ENCODE peak calls at places on chromosomes 5 and 9, in eight cellular contexts. One of them, this sample, is unnamed.

GRCh38 chr9:125428515-125429467 is 167.2 kb downstream of the GAPVD1 start:
- DNase-seq in M059J: no peak
- DNase-seq in tibial nerve: no peak
- DNase-seq in osteocyte: no peak
- DNase-seq in left colon: no peak
- DNase-seq in brain microvascular endothelial cell: no peak
- DNase-seq in stimulated activated CD4-positive, alpha-beta T cell treated with anti-CD3 and anti-CD28 coated beads, TNF-alpha, amount 100 ng/mL, for 1 hour: no peak
- DNase-seq in neural progenitor cell: no peak
- DNase-seq in this sample: no peak

GRCh38 chr9:92707530-92707929 is 37.6 kb upstream of the IPPK start:
- DNase-seq in M059J: peak; percentile 15
- DNase-seq in tibial nerve: no peak
- DNase-seq in osteocyte: no peak
- DNase-seq in left colon: no peak
- DNase-seq in brain microvascular endothelial cell: no peak
- DNase-seq in stimulated activated CD4-positive, alpha-beta T cell treated with anti-CD3 and anti-CD28 coated beads, TNF-alpha, amount 100 ng/mL, for 1 hour: no peak
- DNase-seq in neural progenitor cell: no peak
- DNase-seq in this sample: no peak

GRCh38 chr5:175523292-175523691 is 44.9 kb downstream of the SFXN1 start:
- DNase-seq in M059J: no peak
- DNase-seq in tibial nerve: no peak
- DNase-seq in osteocyte: no peak
- DNase-seq in left colon: no peak
- DNase-seq in brain microvascular endothelial cell: no peak
- DNase-seq in stimulated activated CD4-positive, alpha-beta T cell treated with anti-CD3 and anti-CD28 coated beads, TNF-alpha, amount 100 ng/mL, for 1 hour: no peak
- DNase-seq in neural progenitor cell: no peak
- DNase-seq in this sample: no peak

GRCh38 chr5:133998807-133999206 is 6.0 kb downstream of the VDAC1 start:
- DNase-seq in M059J: no peak
- DNase-seq in tibial nerve: no peak
- DNase-seq in osteocyte: no peak
- DNase-seq in left colon: no peak
- DNase-seq in brain microvascular endothelial cell: no peak
- DNase-seq in stimulated activated CD4-positive, alpha-beta T cell treated with anti-CD3 and anti-CD28 coated beads, TNF-alpha, amount 100 ng/mL, for 1 hour: no peak
- DNase-seq in neural progenitor cell: no peak
- DNase-seq in this sample: no peak

GRCh38 chr5:74143724-74144330 is 496.7 kb downstream of the ENC1 start:
- DNase-seq in M059J: no peak
- DNase-seq in tibial nerve: no peak
- DNase-seq in osteocyte: no peak
- DNase-seq in left colon: peak; percentile 37
- DNase-seq in brain microvascular endothelial cell: no peak
- DNase-seq in stimulated activated CD4-positive, alpha-beta T cell treated with anti-CD3 and anti-CD28 coated beads, TNF-alpha, amount 100 ng/mL, for 1 hour: no peak
- DNase-seq in neural progenitor cell: no peak
- DNase-seq in this sample: no peak

GRCh38 chr5:139470821-139471300 is at the start of gene SMIM33:
- DNase-seq in M059J: no peak
- DNase-seq in tibial nerve: no peak
- DNase-seq in osteocyte: no peak
- DNase-seq in left colon: peak; percentile 78
- DNase-seq in brain microvascular endothelial cell: no peak
- DNase-seq in stimulated activated CD4-positive, alpha-beta T cell treated with anti-CD3 and anti-CD28 coated beads, TNF-alpha, amount 100 ng/mL, for 1 hour: no peak
- DNase-seq in neural progenitor cell: no peak
- DNase-seq in this sample: no peak

GRCh38 chr5:76642390-76643040 is 19.3 kb upstream of the F2RL2 start:
- DNase-seq in M059J: peak; percentile 16
- DNase-seq in tibial nerve: no peak
- DNase-seq in osteocyte: no peak
- DNase-seq in left colon: no peak
- DNase-seq in brain microvascular endothelial cell: peak; percentile 58
- DNase-seq in stimulated activated CD4-positive, alpha-beta T cell treated with anti-CD3 and anti-CD28 coated beads, TNF-alpha, amount 100 ng/mL, for 1 hour: no peak
- DNase-seq in neural progenitor cell: no peak
- DNase-seq in this sample: no peak

GRCh38 chr5:42632501-42632900 is 124.1 kb upstream of the CCDC152 start:
- DNase-seq in M059J: no peak
- DNase-seq in tibial nerve: no peak
- DNase-seq in osteocyte: no peak
- DNase-seq in left colon: no peak
- DNase-seq in brain microvascular endothelial cell: no peak
- DNase-seq in stimulated activated CD4-positive, alpha-beta T cell treated with anti-CD3 and anti-CD28 coated beads, TNF-alpha, amount 100 ng/mL, for 1 hour: no peak
- DNase-seq in neural progenitor cell: no peak
- DNase-seq in this sample: no peak

GRCh38 chr9:35711501-35712428 is 20.2 kb downstream of the TLN1 start:
- DNase-seq in M059J: no peak
- DNase-seq in tibial nerve: no peak
- DNase-seq in osteocyte: no peak
- DNase-seq in left colon: no peak
- DNase-seq in brain microvascular endothelial cell: no peak
- DNase-seq in stimulated activated CD4-positive, alpha-beta T cell treated with anti-CD3 and anti-CD28 coated beads, TNF-alpha, amount 100 ng/mL, for 1 hour: no peak
- DNase-seq in neural progenitor cell: no peak
- DNase-seq in this sample: no peak

GRCh38 chr9:83420486-83420885 is 117.7 kb downstream of the FRMD3 start:
- DNase-seq in M059J: no peak
- DNase-seq in tibial nerve: no peak
- DNase-seq in osteocyte: no peak
- DNase-seq in left colon: no peak
- DNase-seq in brain microvascular endothelial cell: no peak
- DNase-seq in stimulated activated CD4-positive, alpha-beta T cell treated with anti-CD3 and anti-CD28 coated beads, TNF-alpha, amount 100 ng/mL, for 1 hour: no peak
- DNase-seq in neural progenitor cell: no peak
- DNase-seq in this sample: no peak

GRCh38 chr9:113711251-113711650 is 164.9 kb upstream of the ZNF618 start:
- DNase-seq in M059J: no peak
- DNase-seq in tibial nerve: no peak
- DNase-seq in osteocyte: peak; percentile 46
- DNase-seq in left colon: no peak
- DNase-seq in brain microvascular endothelial cell: no peak
- DNase-seq in stimulated activated CD4-positive, alpha-beta T cell treated with anti-CD3 and anti-CD28 coated beads, TNF-alpha, amount 100 ng/mL, for 1 hour: no peak
- DNase-seq in neural progenitor cell: no peak
- DNase-seq in this sample: no peak

GRCh38 chr9:86795861-86796497 is 151.3 kb downstream of the GAS1 start:
- DNase-seq in M059J: no peak
- DNase-seq in tibial nerve: peak; percentile 65
- DNase-seq in osteocyte: no peak
- DNase-seq in left colon: peak; percentile 31
- DNase-seq in brain microvascular endothelial cell: peak; percentile 16
- DNase-seq in stimulated activated CD4-positive, alpha-beta T cell treated with anti-CD3 and anti-CD28 coated beads, TNF-alpha, amount 100 ng/mL, for 1 hour: no peak
- DNase-seq in neural progenitor cell: peak; percentile 48
- DNase-seq in this sample: no peak

GRCh38 chr5:9207820-9208418 is 338.0 kb downstream of the SEMA5A start:
- DNase-seq in M059J: peak; percentile 65
- DNase-seq in tibial nerve: peak; percentile 16
- DNase-seq in osteocyte: no peak
- DNase-seq in left colon: no peak
- DNase-seq in brain microvascular endothelial cell: no peak
- DNase-seq in stimulated activated CD4-positive, alpha-beta T cell treated with anti-CD3 and anti-CD28 coated beads, TNF-alpha, amount 100 ng/mL, for 1 hour: no peak
- DNase-seq in neural progenitor cell: peak; percentile 66
- DNase-seq in this sample: peak; percentile 66

GRCh38 chr9:93575706-93576295 is 583 bp upstream of the PHF2 start:
- DNase-seq in M059J: peak; percentile 54
- DNase-seq in tibial nerve: peak; percentile 49
- DNase-seq in osteocyte: peak; percentile 81
- DNase-seq in left colon: no peak
- DNase-seq in brain microvascular endothelial cell: no peak
- DNase-seq in stimulated activated CD4-positive, alpha-beta T cell treated with anti-CD3 and anti-CD28 coated beads, TNF-alpha, amount 100 ng/mL, for 1 hour: no peak
- DNase-seq in neural progenitor cell: peak; percentile 46
- DNase-seq in this sample: no peak

GRCh38 chr5:74085186-74085585 is 459.2 kb downstream of the ARHGEF28 start:
- DNase-seq in M059J: peak; percentile 41
- DNase-seq in tibial nerve: no peak
- DNase-seq in osteocyte: no peak
- DNase-seq in left colon: no peak
- DNase-seq in brain microvascular endothelial cell: no peak
- DNase-seq in stimulated activated CD4-positive, alpha-beta T cell treated with anti-CD3 and anti-CD28 coated beads, TNF-alpha, amount 100 ng/mL, for 1 hour: no peak
- DNase-seq in neural progenitor cell: no peak
- DNase-seq in this sample: no peak

GRCh38 chr5:98110270-98110669 is 663.2 kb upstream of the RGMB start:
- DNase-seq in M059J: peak; percentile 37
- DNase-seq in tibial nerve: no peak
- DNase-seq in osteocyte: no peak
- DNase-seq in left colon: no peak
- DNase-seq in brain microvascular endothelial cell: peak; percentile 90
- DNase-seq in stimulated activated CD4-positive, alpha-beta T cell treated with anti-CD3 and anti-CD28 coated beads, TNF-alpha, amount 100 ng/mL, for 1 hour: no peak
- DNase-seq in neural progenitor cell: no peak
- DNase-seq in this sample: no peak

GRCh38 chr5:145829708-145830361 is 5.3 kb downstream of the PRELID2 start:
- DNase-seq in M059J: peak; percentile 10
- DNase-seq in tibial nerve: no peak
- DNase-seq in osteocyte: no peak
- DNase-seq in left colon: no peak
- DNase-seq in brain microvascular endothelial cell: no peak
- DNase-seq in stimulated activated CD4-positive, alpha-beta T cell treated with anti-CD3 and anti-CD28 coated beads, TNF-alpha, amount 100 ng/mL, for 1 hour: no peak
- DNase-seq in neural progenitor cell: no peak
- DNase-seq in this sample: no peak

GRCh38 chr5:162268694-162269481 is 201.3 kb downstream of the GABRG2 start:
- DNase-seq in M059J: no peak
- DNase-seq in tibial nerve: no peak
- DNase-seq in osteocyte: no peak
- DNase-seq in left colon: no peak
- DNase-seq in brain microvascular endothelial cell: no peak
- DNase-seq in stimulated activated CD4-positive, alpha-beta T cell treated with anti-CD3 and anti-CD28 coated beads, TNF-alpha, amount 100 ng/mL, for 1 hour: no peak
- DNase-seq in neural progenitor cell: no peak
- DNase-seq in this sample: no peak

GRCh38 chr5:173474881-173475287 is 141.6 kb downstream of the BOD1 start:
- DNase-seq in M059J: peak; percentile 75
- DNase-seq in tibial nerve: no peak
- DNase-seq in osteocyte: no peak
- DNase-seq in left colon: no peak
- DNase-seq in brain microvascular endothelial cell: peak; percentile 60
- DNase-seq in stimulated activated CD4-positive, alpha-beta T cell treated with anti-CD3 and anti-CD28 coated beads, TNF-alpha, amount 100 ng/mL, for 1 hour: no peak
- DNase-seq in neural progenitor cell: no peak
- DNase-seq in this sample: no peak

GRCh38 chr5:140509898-140510297 is 37.6 kb upstream of the EIF4EBP3 start:
- DNase-seq in M059J: no peak
- DNase-seq in tibial nerve: no peak
- DNase-seq in osteocyte: no peak
- DNase-seq in left colon: no peak
- DNase-seq in brain microvascular endothelial cell: no peak
- DNase-seq in stimulated activated CD4-positive, alpha-beta T cell treated with anti-CD3 and anti-CD28 coated beads, TNF-alpha, amount 100 ng/mL, for 1 hour: no peak
- DNase-seq in neural progenitor cell: no peak
- DNase-seq in this sample: no peak

GRCh38 chr9:35706951-35707350 is 17.2 kb upstream of the TPM2 start:
- DNase-seq in M059J: no peak
- DNase-seq in tibial nerve: no peak
- DNase-seq in osteocyte: no peak
- DNase-seq in left colon: no peak
- DNase-seq in brain microvascular endothelial cell: no peak
- DNase-seq in stimulated activated CD4-positive, alpha-beta T cell treated with anti-CD3 and anti-CD28 coated beads, TNF-alpha, amount 100 ng/mL, for 1 hour: no peak
- DNase-seq in neural progenitor cell: no peak
- DNase-seq in this sample: no peak

GRCh38 chr5:131570757-131571156 is 64.3 kb downstream of the RAPGEF6 start:
- DNase-seq in M059J: no peak
- DNase-seq in tibial nerve: no peak
- DNase-seq in osteocyte: no peak
- DNase-seq in left colon: no peak
- DNase-seq in brain microvascular endothelial cell: no peak
- DNase-seq in stimulated activated CD4-positive, alpha-beta T cell treated with anti-CD3 and anti-CD28 coated beads, TNF-alpha, amount 100 ng/mL, for 1 hour: no peak
- DNase-seq in neural progenitor cell: no peak
- DNase-seq in this sample: no peak

GRCh38 chr5:72618699-72619098 is 111.5 kb upstream of the ZNF366 start:
- DNase-seq in M059J: no peak
- DNase-seq in tibial nerve: no peak
- DNase-seq in osteocyte: no peak
- DNase-seq in left colon: no peak
- DNase-seq in brain microvascular endothelial cell: no peak
- DNase-seq in stimulated activated CD4-positive, alpha-beta T cell treated with anti-CD3 and anti-CD28 coated beads, TNF-alpha, amount 100 ng/mL, for 1 hour: no peak
- DNase-seq in neural progenitor cell: no peak
- DNase-seq in this sample: peak; percentile 18

GRCh38 chr9:134620751-134621557 is 20.6 kb upstream of the COL5A1 start:
- DNase-seq in M059J: peak; percentile 39
- DNase-seq in tibial nerve: no peak
- DNase-seq in osteocyte: peak; percentile 77
- DNase-seq in left colon: peak; percentile 5
- DNase-seq in brain microvascular endothelial cell: no peak
- DNase-seq in stimulated activated CD4-positive, alpha-beta T cell treated with anti-CD3 and anti-CD28 coated beads, TNF-alpha, amount 100 ng/mL, for 1 hour: no peak
- DNase-seq in neural progenitor cell: no peak
- DNase-seq in this sample: no peak

GRCh38 chr5:132059043-132059695 is 1.3 kb upstream of the IL3 start:
- DNase-seq in M059J: no peak
- DNase-seq in tibial nerve: no peak
- DNase-seq in osteocyte: peak; percentile 77
- DNase-seq in left colon: no peak
- DNase-seq in brain microvascular endothelial cell: no peak
- DNase-seq in stimulated activated CD4-positive, alpha-beta T cell treated with anti-CD3 and anti-CD28 coated beads, TNF-alpha, amount 100 ng/mL, for 1 hour: no peak
- DNase-seq in neural progenitor cell: no peak
- DNase-seq in this sample: no peak

GRCh38 chr5:74186351-74187315 is 453.9 kb downstream of the ENC1 start:
- DNase-seq in M059J: peak; percentile 50
- DNase-seq in tibial nerve: no peak
- DNase-seq in osteocyte: no peak
- DNase-seq in left colon: no peak
- DNase-seq in brain microvascular endothelial cell: peak; percentile 45
- DNase-seq in stimulated activated CD4-positive, alpha-beta T cell treated with anti-CD3 and anti-CD28 coated beads, TNF-alpha, amount 100 ng/mL, for 1 hour: no peak
- DNase-seq in neural progenitor cell: peak; percentile 42
- DNase-seq in this sample: no peak